ENCODE peak calls at places on chromosomes 2 and 18, in ten cellular contexts. One of them, this sample, is unnamed.

GRCh38 chr2:222802502-222803196 is 58.2 kb upstream of the ACSL3 start:
- DNase-seq in Peyer's patch: no peak
- DNase-seq in WERI-Rb-1: no peak
- DNase-seq in AG10803: no peak
- DNase-seq in NB4: no peak
- DNase-seq in coronary artery: no peak
- DNase-seq in mesothelial cell of epicardium: no peak
- DNase-seq in WTC11: no peak
- DNase-seq in epithelial cell of esophagus: no peak
- DNase-seq in transverse colon: no peak
- DNase-seq in this sample: no peak

GRCh38 chr2:83594261-83594660 is 864.8 kb downstream of the SUCLG1 start:
- DNase-seq in NB4: no peak
- DNase-seq in epithelial cell of esophagus: no peak
- DNase-seq in Peyer's patch: no peak
- DNase-seq in WTC11: no peak
- DNase-seq in transverse colon: no peak
- DNase-seq in mesothelial cell of epicardium: no peak
- DNase-seq in coronary artery: no peak
- DNase-seq in AG10803: peak; percentile 66
- DNase-seq in WERI-Rb-1: no peak
- DNase-seq in this sample: no peak

GRCh38 chr2:12700989-12701388 is 15.7 kb upstream of the TRIB2 start:
- DNase-seq in WTC11: no peak
- DNase-seq in coronary artery: no peak
- DNase-seq in Peyer's patch: no peak
- DNase-seq in AG10803: peak; percentile 45
- DNase-seq in mesothelial cell of epicardium: no peak
- DNase-seq in epithelial cell of esophagus: peak; percentile 10
- DNase-seq in transverse colon: no peak
- DNase-seq in WERI-Rb-1: no peak
- DNase-seq in NB4: no peak
- DNase-seq in this sample: no peak

GRCh38 chr18:8045890-8046289 is 478.8 kb downstream of the PTPRM start:
- DNase-seq in Peyer's patch: no peak
- DNase-seq in transverse colon: no peak
- DNase-seq in NB4: no peak
- DNase-seq in WERI-Rb-1: no peak
- DNase-seq in coronary artery: no peak
- DNase-seq in AG10803: no peak
- DNase-seq in epithelial cell of esophagus: peak; percentile 10
- DNase-seq in mesothelial cell of epicardium: no peak
- DNase-seq in WTC11: no peak
- DNase-seq in this sample: no peak

GRCh38 chr2:180033993-180034894 is 27.1 kb upstream of the CWC22 start:
- DNase-seq in Peyer's patch: no peak
- DNase-seq in WTC11: peak; percentile 29
- DNase-seq in mesothelial cell of epicardium: no peak
- DNase-seq in NB4: no peak
- DNase-seq in WERI-Rb-1: peak; percentile 34
- DNase-seq in transverse colon: no peak
- DNase-seq in coronary artery: no peak
- DNase-seq in AG10803: no peak
- DNase-seq in epithelial cell of esophagus: peak; percentile 57
- DNase-seq in this sample: no peak

GRCh38 chr18:58438161-58438983 is 190.5 kb downstream of the ALPK2 start:
- DNase-seq in coronary artery: no peak
- DNase-seq in Peyer's patch: no peak
- DNase-seq in mesothelial cell of epicardium: no peak
- DNase-seq in WTC11: no peak
- DNase-seq in AG10803: peak; percentile 21
- DNase-seq in WERI-Rb-1: no peak
- DNase-seq in transverse colon: no peak
- DNase-seq in NB4: no peak
- DNase-seq in epithelial cell of esophagus: no peak
- DNase-seq in this sample: no peak

GRCh38 chr2:18913512-18913911 is 324.1 kb upstream of the NT5C1B start:
- DNase-seq in Peyer's patch: no peak
- DNase-seq in mesothelial cell of epicardium: no peak
- DNase-seq in WERI-Rb-1: no peak
- DNase-seq in epithelial cell of esophagus: no peak
- DNase-seq in coronary artery: no peak
- DNase-seq in WTC11: no peak
- DNase-seq in NB4: no peak
- DNase-seq in transverse colon: no peak
- DNase-seq in AG10803: no peak
- DNase-seq in this sample: no peak

GRCh38 chr2:188293601-188294482 is 2.2 kb downstream of the GULP1 start:
- DNase-seq in mesothelial cell of epicardium: peak; percentile 40
- DNase-seq in Peyer's patch: no peak
- DNase-seq in AG10803: peak; percentile 51
- DNase-seq in transverse colon: peak; percentile 79
- DNase-seq in NB4: no peak
- DNase-seq in WTC11: no peak
- DNase-seq in epithelial cell of esophagus: peak; percentile 36
- DNase-seq in WERI-Rb-1: peak; percentile 10
- DNase-seq in coronary artery: peak; percentile 76
- DNase-seq in this sample: peak; percentile 70

GRCh38 chr2:128486640-128487375 is 168.1 kb upstream of the HS6ST1 start:
- DNase-seq in NB4: peak; percentile 35
- DNase-seq in Peyer's patch: no peak
- DNase-seq in epithelial cell of esophagus: no peak
- DNase-seq in mesothelial cell of epicardium: no peak
- DNase-seq in AG10803: no peak
- DNase-seq in WERI-Rb-1: no peak
- DNase-seq in coronary artery: no peak
- DNase-seq in WTC11: no peak
- DNase-seq in transverse colon: no peak
- DNase-seq in this sample: peak; percentile 54

GRCh38 chr2:142872900-142873724 is 4.4 kb upstream of the KYNU start:
- DNase-seq in NB4: peak; percentile 63
- DNase-seq in transverse colon: no peak
- DNase-seq in WTC11: no peak
- DNase-seq in WERI-Rb-1: no peak
- DNase-seq in mesothelial cell of epicardium: no peak
- DNase-seq in epithelial cell of esophagus: peak; percentile 92
- DNase-seq in AG10803: peak; percentile 69
- DNase-seq in coronary artery: no peak
- DNase-seq in Peyer's patch: no peak
- DNase-seq in this sample: no peak

GRCh38 chr2:164599954-164600589 is 21.2 kb downstream of the GRB14 start:
- DNase-seq in AG10803: peak; percentile 69
- DNase-seq in Peyer's patch: no peak
- DNase-seq in epithelial cell of esophagus: peak; percentile 84
- DNase-seq in NB4: peak; percentile 76
- DNase-seq in coronary artery: no peak
- DNase-seq in WTC11: peak; percentile 26
- DNase-seq in WERI-Rb-1: peak; percentile 61
- DNase-seq in transverse colon: peak; percentile 20
- DNase-seq in mesothelial cell of epicardium: no peak
- DNase-seq in this sample: no peak

GRCh38 chr2:210568108-210568507 is 11.7 kb downstream of the CPS1 start:
- DNase-seq in WTC11: no peak
- DNase-seq in epithelial cell of esophagus: no peak
- DNase-seq in coronary artery: no peak
- DNase-seq in NB4: no peak
- DNase-seq in transverse colon: no peak
- DNase-seq in mesothelial cell of epicardium: no peak
- DNase-seq in WERI-Rb-1: no peak
- DNase-seq in Peyer's patch: no peak
- DNase-seq in AG10803: no peak
- DNase-seq in this sample: no peak

GRCh38 chr2:68225119-68225632 is 27.2 kb downstream of the PPP3R1 start:
- DNase-seq in NB4: peak; percentile 71
- DNase-seq in WTC11: peak; percentile 26
- DNase-seq in mesothelial cell of epicardium: no peak
- DNase-seq in Peyer's patch: no peak
- DNase-seq in epithelial cell of esophagus: peak; percentile 51
- DNase-seq in coronary artery: no peak
- DNase-seq in WERI-Rb-1: peak; percentile 69
- DNase-seq in transverse colon: peak; percentile 37
- DNase-seq in AG10803: peak; percentile 27
- DNase-seq in this sample: no peak

GRCh38 chr2:99787011-99787410 is 297.2 kb upstream of the REV1 start:
- DNase-seq in epithelial cell of esophagus: no peak
- DNase-seq in mesothelial cell of epicardium: no peak
- DNase-seq in NB4: no peak
- DNase-seq in AG10803: no peak
- DNase-seq in WTC11: no peak
- DNase-seq in transverse colon: no peak
- DNase-seq in WERI-Rb-1: no peak
- DNase-seq in coronary artery: peak; percentile 19
- DNase-seq in Peyer's patch: no peak
- DNase-seq in this sample: no peak

GRCh38 chr2:126761256-126761980 is 105.5 kb downstream of the GYPC start:
- DNase-seq in epithelial cell of esophagus: no peak
- DNase-seq in transverse colon: no peak
- DNase-seq in coronary artery: peak; percentile 40
- DNase-seq in WERI-Rb-1: no peak
- DNase-seq in Peyer's patch: no peak
- DNase-seq in NB4: no peak
- DNase-seq in AG10803: no peak
- DNase-seq in mesothelial cell of epicardium: no peak
- DNase-seq in WTC11: no peak
- DNase-seq in this sample: peak; percentile 43

GRCh38 chr18:9204659-9205058 is 68.1 kb downstream of the ANKRD12 start:
- DNase-seq in coronary artery: no peak
- DNase-seq in AG10803: no peak
- DNase-seq in NB4: no peak
- DNase-seq in epithelial cell of esophagus: no peak
- DNase-seq in Peyer's patch: no peak
- DNase-seq in mesothelial cell of epicardium: no peak
- DNase-seq in WERI-Rb-1: no peak
- DNase-seq in transverse colon: no peak
- DNase-seq in WTC11: no peak
- DNase-seq in this sample: no peak

DNA sequence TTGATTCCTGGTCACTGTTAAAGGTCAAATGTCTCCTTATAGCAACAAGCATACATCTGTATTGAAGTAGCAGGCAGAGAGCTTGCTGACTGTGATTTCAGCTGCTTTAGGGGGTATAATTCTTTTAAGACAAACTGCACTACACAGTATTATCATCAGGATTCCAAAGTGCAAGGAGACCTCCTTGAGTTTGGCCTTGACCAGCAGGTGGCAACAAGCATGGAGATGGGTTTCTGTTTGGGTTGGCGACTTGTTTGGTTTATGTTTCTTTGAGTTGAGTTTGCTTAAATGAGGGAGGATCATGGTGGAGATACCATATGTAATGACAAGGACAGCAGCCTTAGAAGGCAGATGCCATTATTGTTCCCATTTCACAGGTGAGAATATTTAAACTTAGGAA is 681.0 kb upstream of the ID2 start:
- DNase-seq in mesothelial cell of epicardium: no peak
- DNase-seq in epithelial cell of esophagus: no peak
- DNase-seq in Peyer's patch: no peak
- DNase-seq in WERI-Rb-1: no peak
- DNase-seq in WTC11: no peak
- DNase-seq in coronary artery: no peak
- DNase-seq in AG10803: no peak
- DNase-seq in transverse colon: no peak
- DNase-seq in NB4: peak; percentile 34
- DNase-seq in this sample: no peak
- TF ChIP-seq CTCF in mesothelial cell of epicardium: no peak
- TF ChIP-seq CTCF in epithelial cell of esophagus: peak; percentile 4
- TF ChIP-seq CTCF in Peyer's patch: peak; percentile 32
- TF ChIP-seq CTCF in WERI-Rb-1: peak; percentile 50
- TF ChIP-seq CTCF in WTC11: no peak
- TF ChIP-seq CTCF in coronary artery: no peak
- TF ChIP-seq CTCF in AG10803: peak; percentile 27
- TF ChIP-seq CTCF in transverse colon: peak; percentile 4
- TF ChIP-seq CTCF in NB4: peak; percentile 26
- TF ChIP-seq CTCF in this sample: peak; percentile 26

GRCh38 chr2:120436885-120437603 is 91.1 kb downstream of the INHBB start:
- DNase-seq in NB4: peak; percentile 60
- DNase-seq in transverse colon: no peak
- DNase-seq in coronary artery: peak; percentile 41
- DNase-seq in WTC11: peak; percentile 84
- DNase-seq in WERI-Rb-1: peak; percentile 68
- DNase-seq in mesothelial cell of epicardium: no peak
- DNase-seq in epithelial cell of esophagus: peak; percentile 47
- DNase-seq in Peyer's patch: no peak
- DNase-seq in AG10803: peak; percentile 46
- DNase-seq in this sample: peak; percentile 37
- TF ChIP-seq CTCF in NB4: peak; percentile 57
- TF ChIP-seq CTCF in transverse colon: peak; percentile 14
- TF ChIP-seq CTCF in coronary artery: no peak
- TF ChIP-seq CTCF in WTC11: peak; percentile 33
- TF ChIP-seq CTCF in WERI-Rb-1: peak; percentile 81
- TF ChIP-seq CTCF in mesothelial cell of epicardium: no peak
- TF ChIP-seq CTCF in epithelial cell of esophagus: peak; percentile 36
- TF ChIP-seq CTCF in Peyer's patch: peak; percentile 25
- TF ChIP-seq CTCF in AG10803: peak; percentile 52
- TF ChIP-seq CTCF in this sample: peak; percentile 67

DNA sequence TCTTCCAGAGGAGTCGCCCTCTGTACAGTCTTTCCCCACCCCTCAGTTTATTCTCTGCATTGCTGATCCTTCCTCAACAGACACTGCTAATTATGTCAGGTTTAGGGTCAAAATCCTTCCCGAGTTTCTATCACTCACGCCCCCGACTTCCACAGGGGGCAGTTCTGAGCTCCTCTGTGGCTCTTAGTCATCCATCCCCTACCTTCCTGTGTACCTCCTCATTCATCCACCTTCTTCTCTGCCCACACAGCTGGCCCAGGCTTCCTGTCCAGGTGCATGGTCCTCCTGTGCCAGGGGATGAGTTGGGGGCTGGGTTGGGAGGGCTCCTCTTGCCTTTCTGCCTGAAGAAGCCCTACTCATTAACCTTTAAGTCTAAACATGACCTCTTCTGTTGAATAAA is 202.9 kb downstream of the ARL4C start:
- DNase-seq in WERI-Rb-1: no peak
- DNase-seq in AG10803: no peak
- DNase-seq in NB4: peak; percentile 21
- DNase-seq in transverse colon: no peak
- DNase-seq in WTC11: peak; percentile 32
- DNase-seq in epithelial cell of esophagus: no peak
- DNase-seq in Peyer's patch: no peak
- DNase-seq in coronary artery: no peak
- DNase-seq in mesothelial cell of epicardium: no peak
- DNase-seq in this sample: no peak
- TF ChIP-seq CTCF in WERI-Rb-1: peak; percentile 14
- TF ChIP-seq CTCF in AG10803: no peak
- TF ChIP-seq CTCF in NB4: no peak
- TF ChIP-seq CTCF in transverse colon: no peak
- TF ChIP-seq CTCF in WTC11: no peak
- TF ChIP-seq CTCF in epithelial cell of esophagus: no peak
- TF ChIP-seq CTCF in Peyer's patch: no peak
- TF ChIP-seq CTCF in coronary artery: no peak
- TF ChIP-seq CTCF in mesothelial cell of epicardium: no peak
- TF ChIP-seq CTCF in this sample: peak; percentile 33

DNA sequence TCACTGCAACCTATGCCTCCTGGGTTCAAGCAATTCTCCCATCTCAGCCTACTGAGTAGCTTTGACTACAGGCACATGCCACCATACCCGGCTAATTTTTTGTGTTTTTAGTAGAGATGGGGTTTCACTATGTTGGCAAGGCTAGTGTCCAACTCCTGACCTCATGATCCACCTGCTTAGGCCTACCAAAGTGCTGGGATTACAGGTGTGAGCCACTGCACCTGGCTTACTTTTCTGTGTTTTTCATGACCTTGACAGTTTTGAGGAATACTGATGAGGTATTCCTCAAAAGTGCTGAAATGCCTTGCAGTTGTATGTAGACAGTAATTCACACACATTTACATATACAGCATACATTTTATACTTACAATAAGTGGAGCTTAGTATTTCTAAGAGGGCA is 126.1 kb downstream of the PHLPP1 start:
- DNase-seq in WERI-Rb-1: no peak
- DNase-seq in coronary artery: no peak
- DNase-seq in NB4: no peak
- DNase-seq in epithelial cell of esophagus: no peak
- DNase-seq in AG10803: no peak
- DNase-seq in WTC11: no peak
- DNase-seq in Peyer's patch: no peak
- DNase-seq in mesothelial cell of epicardium: no peak
- DNase-seq in transverse colon: no peak
- DNase-seq in this sample: no peak
- TF ChIP-seq CTCF in WERI-Rb-1: no peak
- TF ChIP-seq CTCF in coronary artery: no peak
- TF ChIP-seq CTCF in NB4: no peak
- TF ChIP-seq CTCF in epithelial cell of esophagus: no peak
- TF ChIP-seq CTCF in AG10803: no peak
- TF ChIP-seq CTCF in WTC11: no peak
- TF ChIP-seq CTCF in Peyer's patch: no peak
- TF ChIP-seq CTCF in mesothelial cell of epicardium: no peak
- TF ChIP-seq CTCF in transverse colon: no peak
- TF ChIP-seq CTCF in this sample: no peak